ENCODE peak calls at places on chromosome X, in ten cellular contexts. E is stimulated activated CD4-positive, alpha-beta T cell treated with anti-CD3 and anti-CD28 coated beads, TNF-alpha, amount 100 ng/mL, for 1 hour; R is bronchial epithelial cell; Y is NCI-H2081; Z is cardiac fibroblast; H is activated naive CD4-positive, alpha-beta T cell; A is T-helper 1 cell; X is HS-5; C is NCI-H524 treated with DMSO at 0.1 percent for 48 hours; L is retina. M is an unnamed sample.

GRCh38 chrX:11474021-11474420 is 180.8 kb downstream of the AMELX start:
- DNase-seq in E (no peak), R (no peak), Y (no peak), Z (no peak), H (no peak), A (no peak), X (no peak), C (no peak), L (no peak), M (no peak)

GRCh38 chrX:49664824-49665223 is 31.0 kb downstream of the PAGE1 start:
- DNase-seq in E (no peak), R (no peak), Y (no peak), Z (no peak), H (no peak), A (no peak), X (no peak), C (no peak), L (no peak), M (no peak)

GRCh38 chrX:147333821-147334220 is 519.3 kb upstream of the CXorf51A start:
- DNase-seq in E (no peak), R (no peak), Y (no peak), Z (no peak), H (no peak), A (no peak), X (no peak), C (no peak), L (no peak), M (no peak)

GRCh38 chrX:102580891-102581290 is 18.4 kb upstream of the ARMCX5 start:
- DNase-seq in E (no peak), R (no peak), Y (no peak), Z (no peak), H (no peak), A (no peak), X (no peak), C (no peak), L (no peak), M (no peak)

GRCh38 chrX:105226499-105226898 is 6.0 kb upstream of the TEX13A start:
- DNase-seq in E (no peak), R (no peak), Y (no peak), Z (no peak), H (no peak), A (no peak), X (no peak), C (no peak), L (no peak), M (no peak)

GRCh38 chrX:70033348-70033747 is 16.4 kb downstream of the AWAT2 start:
- DNase-seq in E (no peak), R (no peak), Y (peak; percentile 35), Z (peak; percentile 51), H (no peak), A (peak; percentile 18), X (no peak), C (no peak), L (peak; percentile 8), M (no peak)

GRCh38 chrX:72532371-72532770 is 40.3 kb downstream of the HDAC8 start:
- DNase-seq in E (no peak), R (no peak), Y (no peak), Z (no peak), H (no peak), A (no peak), X (peak; percentile 13), C (no peak), L (no peak), M (no peak)

GRCh38 chrX:25226151-25226550 is 210.4 kb upstream of the ARX start:
- DNase-seq in E (no peak), R (no peak), Y (no peak), Z (no peak), H (no peak), A (no peak), X (no peak), C (no peak), L (no peak), M (no peak)

GRCh38 chrX:48533165-48533564 is 6.3 kb upstream of the TBC1D25 start:
- DNase-seq in E (no peak), R (peak; percentile 33), Y (no peak), Z (no peak), H (no peak), A (no peak), X (no peak), C (no peak), L (no peak), M (no peak)

GRCh38 chrX:15500497-15500966 is at the start of gene BMX:
- DNase-seq in E (no peak), R (no peak), Y (no peak), Z (peak; percentile 83), H (no peak), A (no peak), X (no peak), C (no peak), L (no peak), M (no peak)

GRCh38 chrX:119009071-119009470 is 34.7 kb downstream of the LONRF3 start:
- DNase-seq in E (no peak), R (no peak), Y (no peak), Z (no peak), H (no peak), A (no peak), X (no peak), C (no peak), L (no peak), M (no peak)

GRCh38 chrX:21972721-21973120 is 32.2 kb downstream of the SMS start:
- DNase-seq in E (no peak), R (peak; percentile 57), Y (no peak), Z (peak; percentile 66), H (no peak), A (peak; percentile 72), X (peak; percentile 43), C (no peak), L (no peak), M (no peak)

GRCh38 chrX:38206542-38206941 is 14.1 kb downstream of the SRPX start:
- DNase-seq in E (no peak), R (no peak), Y (no peak), Z (no peak), H (no peak), A (no peak), X (no peak), C (no peak), L (no peak), M (no peak)

GRCh38 chrX:45258741-45259402 is 58.2 kb upstream of the DIPK2B start:
- DNase-seq in E (no peak), R (no peak), Y (no peak), Z (no peak), H (no peak), A (no peak), X (no peak), C (no peak), L (no peak), M (no peak)

M was measured in central memory CD8-positive, alpha-beta T cell.